ENCODE peak calls at places on chromosomes 1 and 21, in seven cellular contexts. D is H9, M is astrocyte, U is right lobe of liver, Q is fibroblast of lung, V is ovary, C is hepatocyte. A is an unnamed sample.

GRCh38 chr1:118249641-118250040 is 64.6 kb upstream of the SPAG17 start:
- DNase-seq in D (no peak), M (no peak), V (no peak), C (no peak), U (no peak), Q (no peak), A (no peak)

GRCh38 chr1:10398278-10398733 is 558 bp upstream of the PGD start:
- DNase-seq in Q (no peak), C (no peak), D (no peak), V (no peak), M (no peak), U (no peak), A (no peak)

GRCh38 chr21:28828981-28829380 is 163.7 kb downstream of the LTN1 start:
- DNase-seq in U (no peak), C (no peak), M (no peak), V (no peak), Q (no peak), D (no peak), A (no peak)

GRCh38 chr1:152440635-152441471 is 26.8 kb upstream of the CRNN start:
- DNase-seq in U (peak; percentile 54), M (peak; percentile 39), D (peak; percentile 40), C (no peak), Q (peak; percentile 65), V (peak; percentile 41), A (peak; percentile 70)

GRCh38 chr1:75954594-75954993 is 22.4 kb upstream of the ASB17 start:
- DNase-seq in D (no peak), U (no peak), M (peak; percentile 3), Q (peak; percentile 18), C (no peak), V (no peak), A (no peak)

GRCh38 chr1:58778593-58778992 is 5.3 kb downstream of the JUN start:
- DNase-seq in M (peak; percentile 20), D (no peak), U (no peak), Q (no peak), C (peak; percentile 9), V (no peak), A (no peak)

GRCh38 chr1:9207086-9207485 is 27.5 kb upstream of the H6PD start:
- DNase-seq in U (no peak), D (no peak), Q (peak; percentile 55), M (peak; percentile 49), V (no peak), C (no peak), A (peak; percentile 58)

GRCh38 chr1:201014816-201015200 is 8.7 kb downstream of the KIF21B start:
- DNase-seq in C (no peak), U (no peak), D (no peak), M (no peak), Q (no peak), V (no peak), A (no peak)

GRCh38 chr21:21801921-21802320 is 803.7 kb downstream of the NCAM2 start:
- DNase-seq in V (no peak), C (no peak), Q (no peak), D (no peak), U (no peak), M (no peak), A (no peak)
- H3K9me3 ChIP-seq in V (no peaks in the 10 kb centered on the region), C (no peaks in the 10 kb centered on the region), Q (no peaks in the 10 kb centered on the region), D (no peaks in the 10 kb centered on the region), U (no peaks in the 10 kb centered on the region), M (no peaks in the 10 kb centered on the region), A (no peaks in the 10 kb centered on the region)

DNA sequence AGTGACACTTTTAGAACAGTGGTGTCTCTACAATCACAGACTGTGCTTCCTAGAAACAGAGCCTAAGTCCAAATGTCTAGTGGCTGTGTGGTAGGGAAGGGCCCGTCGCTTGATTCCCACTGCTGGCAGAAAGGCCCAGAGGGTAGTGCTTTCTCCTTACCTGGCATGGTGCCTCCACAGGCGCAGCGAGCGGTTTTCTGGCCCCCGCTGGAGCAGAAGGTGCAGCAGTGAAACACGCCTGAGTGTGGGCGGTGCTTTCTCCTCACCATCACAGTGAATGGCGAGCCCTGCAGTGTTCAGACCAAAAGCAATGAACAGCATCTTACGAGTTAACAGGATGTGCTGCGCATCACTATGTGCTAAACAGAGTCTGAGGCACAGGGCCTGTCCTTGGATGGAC is 8.3 kb downstream of the TRIM45 start:
- DNase-seq in U (no peak), V (no peak), Q (no peak), D (no peak), M (no peak), C (no peak), A (no peak)
- H3K9me3 ChIP-seq in U (no peaks in the 10 kb centered on the region), V (no peaks in the 10 kb centered on the region), Q (no peaks in the 10 kb centered on the region), D (no peaks in the 10 kb centered on the region), M (no peaks in the 10 kb centered on the region), C (no peaks in the 10 kb centered on the region), A (no peaks in the 10 kb centered on the region)

GRCh38 chr21:10640446-10640845 is 119.1 kb downstream of the TPTE start:
- DNase-seq in C (no peak), M (no peak), D (no peak), Q (no peak), V (no peak), U (no peak), A (no peak)
- H3K9me3 ChIP-seq in C (peaks cover 36% of the 10 kb centered on the region), M (peaks cover 29% of the 10 kb centered on the region), D (peaks cover 94% of the 10 kb centered on the region), Q (peaks cover 2% of the 10 kb centered on the region), V (no peaks in the 10 kb centered on the region), U (no peaks in the 10 kb centered on the region), A (peaks cover 2% of the 10 kb centered on the region)

DNA sequence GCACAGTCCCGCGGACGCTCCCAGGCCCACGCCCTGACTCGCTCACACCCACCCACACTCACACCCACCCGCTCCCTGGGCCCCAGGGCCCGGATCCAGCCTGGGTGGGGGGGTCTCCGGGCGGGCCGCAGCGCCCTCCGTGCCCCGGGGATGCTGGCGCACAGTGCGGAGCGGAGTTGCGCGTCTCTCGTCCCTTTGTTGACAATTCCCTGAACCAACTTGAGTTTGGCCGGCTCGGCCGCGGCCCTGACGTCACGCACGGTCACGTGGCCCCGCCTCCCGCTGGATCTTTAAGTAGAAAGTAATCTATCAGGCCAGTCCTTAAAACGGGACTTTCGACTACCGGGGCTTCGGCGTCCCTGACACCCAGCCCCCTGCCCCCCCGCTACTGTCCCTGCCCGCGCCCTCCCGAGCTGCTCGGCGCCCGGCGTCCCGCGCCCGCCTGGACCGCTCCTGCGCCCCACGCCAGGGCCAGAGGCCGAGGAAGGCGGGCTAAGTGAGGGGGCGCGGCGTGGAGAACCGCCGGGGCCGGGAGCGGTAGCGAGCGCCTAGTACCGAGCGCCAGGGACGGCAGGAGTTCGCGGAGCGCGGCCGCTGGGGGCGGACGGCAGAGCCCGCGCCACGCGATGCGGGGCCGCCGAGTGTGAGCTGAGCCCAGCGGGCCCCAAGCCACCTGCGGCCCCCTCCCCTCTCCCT is at the start of gene FOXD3:
- DNase-seq in C (peak; percentile 74), U (peak; percentile 66), V (peak; percentile 52), Q (peak; percentile 54), M (no peak), D (peak; percentile 92), A (peak; percentile 42)
- H3K9me3 ChIP-seq in C (no peaks in the 10 kb centered on the region), U (no peaks in the 10 kb centered on the region), V (peaks cover 17% of the 10 kb centered on the region), Q (no peaks in the 10 kb centered on the region), M (peaks cover 5% of the 10 kb centered on the region), D (no peaks in the 10 kb centered on the region), A (no peaks in the 10 kb centered on the region)

DNA sequence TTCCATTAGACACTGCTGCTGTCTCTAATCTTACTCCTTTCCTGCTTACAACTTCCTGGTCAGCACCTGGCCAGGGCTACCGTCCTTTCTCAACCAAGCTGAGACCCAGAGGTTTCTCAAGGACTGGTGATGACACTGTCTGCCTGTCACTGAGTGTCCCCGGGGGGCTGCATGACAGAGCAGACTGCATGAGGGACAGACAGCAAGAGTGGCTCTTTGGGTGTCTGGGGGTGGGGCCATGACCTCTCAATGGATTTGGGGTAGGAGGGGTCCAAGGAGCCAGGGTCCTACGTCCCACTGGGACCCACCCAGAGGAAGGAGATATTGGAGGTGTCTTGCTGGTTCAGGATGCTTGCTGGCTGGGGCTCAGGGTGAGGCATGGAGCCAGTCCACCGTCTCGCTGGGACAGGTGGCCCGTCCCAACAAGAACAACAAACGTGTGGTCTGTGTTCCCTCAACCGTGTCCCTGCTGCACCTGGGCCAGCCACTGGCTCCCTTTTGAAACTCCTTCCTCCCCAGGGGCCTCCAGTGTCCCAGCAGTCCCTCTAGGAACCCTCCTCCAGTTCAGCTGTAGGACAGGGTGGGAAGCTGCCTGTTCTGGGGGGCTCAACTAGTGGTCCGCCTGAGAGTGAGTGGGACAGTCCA is 344.6 kb upstream of the AJAP1 start:
- DNase-seq in Q (no peak), V (no peak), U (no peak), D (no peak), M (no peak), C (no peak), A (no peak)
- H3K9me3 ChIP-seq in Q (no peaks in the 10 kb centered on the region), V (peaks cover 7% of the 10 kb centered on the region), U (no peaks in the 10 kb centered on the region), D (peaks cover 18% of the 10 kb centered on the region), M (peaks cover 9% of the 10 kb centered on the region), C (no peaks in the 10 kb centered on the region), A (no peaks in the 10 kb centered on the region)

GRCh38 chr1:246527402-246528088 is 20.5 kb upstream of the SMYD3 start:
- DNase-seq in M (no peak), U (no peak), V (no peak), C (no peak), D (no peak), Q (no peak), A (no peak)
- H3K9me3 ChIP-seq in M (peaks cover 3% of the 10 kb centered on the region), U (no peaks in the 10 kb centered on the region), V (peaks cover 5% of the 10 kb centered on the region), C (no peaks in the 10 kb centered on the region), D (peaks cover 8% of the 10 kb centered on the region), Q (no peaks in the 10 kb centered on the region), A (peaks cover 7% of the 10 kb centered on the region)

DNA sequence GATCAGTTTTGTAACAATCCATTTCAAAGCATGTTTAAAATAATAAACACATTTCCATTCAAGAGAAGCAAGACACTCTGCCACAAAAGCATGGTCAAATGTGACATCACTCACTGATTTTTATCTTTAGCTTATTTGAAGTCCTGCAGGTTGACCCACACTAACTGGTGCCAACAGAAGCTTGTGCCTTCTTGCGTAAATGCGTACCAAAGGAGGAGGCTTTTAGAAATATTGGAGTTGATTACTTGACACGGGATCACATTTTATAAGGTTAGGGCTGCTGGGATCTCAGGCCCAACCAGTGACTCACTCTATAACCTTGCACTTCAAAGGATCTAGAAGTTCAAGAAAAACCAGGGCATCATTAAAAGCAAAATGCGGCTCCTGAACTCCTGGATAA is 203.6 kb downstream of the PCP4 start:
- DNase-seq in Q (no peak), U (no peak), D (no peak), V (no peak), M (no peak), C (no peak), A (no peak)
- H3K9me3 ChIP-seq in Q (no peaks in the 10 kb centered on the region), U (no peaks in the 10 kb centered on the region), D (no peaks in the 10 kb centered on the region), V (no peaks in the 10 kb centered on the region), M (no peaks in the 10 kb centered on the region), C (no peaks in the 10 kb centered on the region), A (no peaks in the 10 kb centered on the region)

DNA sequence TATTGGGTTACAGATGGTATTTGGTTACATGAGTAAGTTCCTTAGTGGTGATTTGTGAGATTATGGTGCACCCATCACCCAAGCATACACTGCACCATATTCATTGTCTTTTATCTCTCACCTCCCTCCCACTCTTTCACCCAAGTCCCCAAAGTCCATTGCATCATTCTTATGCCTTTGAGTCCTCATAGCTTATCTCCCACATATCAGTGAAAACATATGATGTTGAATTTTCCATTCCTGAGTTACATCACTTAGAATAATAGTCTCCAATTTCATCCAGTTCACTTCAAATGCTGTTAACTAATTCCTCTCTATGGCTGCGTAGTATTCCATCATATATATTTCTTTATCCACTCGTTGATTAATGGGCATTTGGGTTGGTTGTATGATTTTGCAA is 36.8 kb upstream of the ZNF678 start:
- DNase-seq in V (no peak), C (no peak), M (no peak), D (no peak), Q (no peak), U (no peak), A (no peak)
- H3K9me3 ChIP-seq in V (no peaks in the 10 kb centered on the region), C (peaks cover 48% of the 10 kb centered on the region), M (peaks cover 13% of the 10 kb centered on the region), D (peaks cover 1% of the 10 kb centered on the region), Q (no peaks in the 10 kb centered on the region), U (no peaks in the 10 kb centered on the region), A (peaks cover 47% of the 10 kb centered on the region)

GRCh38 chr1:81213279-81213678 is 587.5 kb upstream of the ADGRL2 start:
- DNase-seq in V (no peak), C (no peak), Q (no peak), M (no peak), U (no peak), D (no peak), A (no peak)
- H3K9me3 ChIP-seq in V (no peaks in the 10 kb centered on the region), C (no peaks in the 10 kb centered on the region), Q (no peaks in the 10 kb centered on the region), M (no peaks in the 10 kb centered on the region), U (no peaks in the 10 kb centered on the region), D (no peaks in the 10 kb centered on the region), A (no peaks in the 10 kb centered on the region)

A was measured in MG63.